ENCODE peak calls at places on chromosome 13, in five cellular contexts. E is neuronal stem cell, A is NCI-H1417, B is upper lobe of right lung, R is HS-5. D is an unnamed sample.

GRCh38 chr13:112756967-112757758 is 67.3 kb downstream of the ATP11A start:
- DNase-seq in E (peak; percentile 36), A (peak; percentile 32), B (peak; percentile 29), R (no peak), D (no peak)

GRCh38 chr13:108269601-108270328 is at the start of gene TNFSF13B:
- DNase-seq in E (no peak), A (no peak), B (peak; percentile 80), R (no peak), D (peak; percentile 69)

GRCh38 chr13:39317284-39317683 is 279.0 kb downstream of the NHLRC3 start:
- DNase-seq in E (no peak), A (no peak), B (no peak), R (no peak), D (peak; percentile 55)

GRCh38 chr13:97425570-97425969 is 8.4 kb upstream of the RAP2A start:
- DNase-seq in E (no peak), A (no peak), B (no peak), R (no peak), D (peak; percentile 59)

GRCh38 chr13:23695711-23696512 is 125.7 kb downstream of the TNFRSF19 start:
- DNase-seq in E (no peak), A (peak; percentile 4), B (peak; percentile 73), R (no peak), D (no peak)

GRCh38 chr13:102399791-102400618 is 1.8 kb downstream of the FGF14 start:
- DNase-seq in E (no peak), A (peak; percentile 44), B (peak; percentile 65), R (no peak), D (no peak)

GRCh38 chr13:34611678-34612077 is 330.4 kb upstream of the NBEA start:
- DNase-seq in E (peak; percentile 9), A (no peak), B (no peak), R (no peak), D (no peak)

GRCh38 chr13:94599877-94600276 is 1.8 kb upstream of the GPR180 start:
- DNase-seq in E (no peak), A (no peak), B (no peak), R (no peak), D (no peak)

GRCh38 chr13:109483369-109483768 is 303.0 kb downstream of the IRS2 start:
- DNase-seq in E (no peak), A (no peak), B (no peak), R (no peak), D (no peak)

GRCh38 chr13:34412817-34413365 is 529.2 kb upstream of the NBEA start:
- DNase-seq in E (no peak), A (no peak), B (no peak), R (no peak), D (peak; percentile 43)

GRCh38 chr13:97567510-97568243 is 133.7 kb downstream of the RAP2A start:
- DNase-seq in E (no peak), A (no peak), B (peak; percentile 77), R (peak; percentile 22), D (peak; percentile 84)

GRCh38 chr13:85141425-85141824 is 657.8 kb downstream of the SLITRK6 start:
- DNase-seq in E (no peak), A (no peak), B (no peak), R (no peak), D (no peak)

GRCh38 chr13:61727714-61728275 is 312.1 kb upstream of the PCDH20 start:
- DNase-seq in E (no peak), A (no peak), B (no peak), R (peak; percentile 2), D (no peak)

GRCh38 chr13:100883453-100883852 is 208.9 kb upstream of the TMTC4 start:
- DNase-seq in E (no peak), A (no peak), B (no peak), R (no peak), D (no peak)

GRCh38 chr13:95156208-95156607 is 145.0 kb downstream of the ABCC4 start:
- DNase-seq in E (no peak), A (peak; percentile 42), B (no peak), R (no peak), D (peak; percentile 50)

GRCh38 chr13:111049791-111050538 is 65.1 kb upstream of the ARHGEF7 start:
- DNase-seq in E (no peak), A (no peak), B (no peak), R (no peak), D (peak; percentile 21)

GRCh38 chr13:111575719-111576118 is 255.3 kb downstream of the TEX29 start:
- DNase-seq in E (no peak), A (no peak), B (no peak), R (no peak), D (no peak)

GRCh38 chr13:113839536-113840204 is 24.2 kb downstream of the GAS6 start:
- DNase-seq in E (no peak), A (no peak), B (no peak), R (no peak), D (no peak)

GRCh38 chr13:27406178-27406939 is 18.1 kb upstream of the GTF3A start:
- DNase-seq in E (no peak), A (peak; percentile 42), B (no peak), R (no peak), D (peak; percentile 45)

GRCh38 chr13:44759222-44759721 is 183.1 kb upstream of the TSC22D1 start:
- DNase-seq in E (no peak), A (peak; percentile 57), B (no peak), R (no peak), D (no peak)

D was measured in amniotic epithelial cell.